ENCODE peak calls at places on chromosome X, in eight cellular contexts. W, A, C, Y, Q, I, E and X are unnamed samples.

GRCh38 chrX:25277574-25277973 is 261.8 kb upstream of the ARX start:
- DNase-seq in W (no peak), A (no peak), C (no peak), Y (no peak), Q (no peak), I (no peak), E (no peak), X (no peak)

GRCh38 chrX:40085714-40086113 is 12.0 kb downstream of the BCOR start:
- DNase-seq in W (no peak), A (no peak), C (no peak), Y (peak; percentile 80), Q (no peak), I (no peak), E (peak; percentile 0), X (no peak)

GRCh38 chrX:39150210-39150609 is 349.0 kb downstream of the MID1IP1 start:
- DNase-seq in W (no peak), A (no peak), C (no peak), Y (no peak), Q (no peak), I (no peak), E (no peak), X (no peak)

GRCh38 chrX:129613596-129613995 is 41.2 kb downstream of the APLN start:
- DNase-seq in W (no peak), A (no peak), C (no peak), Y (no peak), Q (no peak), I (no peak), E (no peak), X (no peak)

GRCh38 chrX:118346258-118347094 is 570 bp downstream of the WDR44 start:
- DNase-seq in W (no peak), A (no peak), C (peak; percentile 64), Y (peak; percentile 65), Q (no peak), I (peak; percentile 52), E (peak; percentile 20), X (peak; percentile 9)

GRCh38 chrX:77917294-77917933 is 6.9 kb downstream of the ATP7A start:
- DNase-seq in W (no peak), A (no peak), C (no peak), Y (no peak), Q (no peak), I (no peak), E (no peak), X (no peak)

GRCh38 chrX:23228454-23228853 is 106.2 kb upstream of the PTCHD1 start:
- DNase-seq in W (no peak), A (no peak), C (no peak), Y (no peak), Q (no peak), I (no peak), E (no peak), X (no peak)

GRCh38 chrX:7330971-7331746 is 183.2 kb upstream of the PUDP start:
- DNase-seq in W (peak; percentile 57), A (peak; percentile 97), C (no peak), Y (peak; percentile 80), Q (no peak), I (no peak), E (no peak), X (peak; percentile 72)

GRCh38 chrX:132216283-132216682 is 3.0 kb downstream of the RAP2C start:
- DNase-seq in W (no peak), A (peak; percentile 12), C (no peak), Y (no peak), Q (no peak), I (no peak), E (no peak), X (no peak)

GRCh38 chrX:111519215-111519614 is 7.8 kb downstream of the SERTM2 start:
- DNase-seq in W (peak; percentile 47), A (peak; percentile 1), C (no peak), Y (no peak), Q (no peak), I (no peak), E (no peak), X (peak; percentile 2)

GRCh38 chrX:110420771-110421498 is 62.3 kb downstream of the RTL9 start:
- DNase-seq in W (no peak), A (no peak), C (no peak), Y (no peak), Q (no peak), I (no peak), E (no peak), X (no peak)

GRCh38 chrX:78237127-78237526 is 90.3 kb downstream of the CYSLTR1 start:
- DNase-seq in W (no peak), A (no peak), C (no peak), Y (no peak), Q (no peak), I (no peak), E (no peak), X (no peak)

GRCh38 chrX:39527045-39527444 is 570.7 kb downstream of the BCOR start:
- DNase-seq in W (peak; percentile 43), A (peak; percentile 69), C (no peak), Y (no peak), Q (no peak), I (no peak), E (peak; percentile 2), X (peak; percentile 52)

GRCh38 chrX:17020828-17021821 is 74.7 kb downstream of the REPS2 start:
- DNase-seq in W (no peak), A (peak; percentile 25), C (no peak), Y (no peak), Q (no peak), I (no peak), E (no peak), X (no peak)

GRCh38 chrX:69045616-69046345 is 119.5 kb downstream of the PJA1 start:
- DNase-seq in W (no peak), A (no peak), C (no peak), Y (no peak), Q (no peak), I (no peak), E (no peak), X (no peak)

GRCh38 chrX:11893933-11894710 is 136.1 kb downstream of the MSL3 start:
- DNase-seq in W (no peak), A (no peak), C (no peak), Y (no peak), Q (no peak), I (no peak), E (no peak), X (no peak)

GRCh38 chrX:132023896-132024386 is 839 bp downstream of the STK26 start:
- DNase-seq in W (no peak), A (no peak), C (no peak), Y (no peak), Q (no peak), I (peak; percentile 16), E (no peak), X (no peak)

GRCh38 chrX:50448565-50448964 is 22.1 kb downstream of the DGKK start:
- DNase-seq in W (peak; percentile 1), A (no peak), C (no peak), Y (no peak), Q (peak; percentile 10), I (no peak), E (no peak), X (no peak)

GRCh38 chrX:49249616-49250015 is 14.3 kb downstream of the CCDC22 start:
- DNase-seq in W (no peak), A (no peak), C (no peak), Y (no peak), Q (no peak), I (no peak), E (no peak), X (no peak)

GRCh38 chrX:39260965-39261364 is 459.7 kb downstream of the MID1IP1 start:
- DNase-seq in W (peak; percentile 13), A (peak; percentile 12), C (no peak), Y (no peak), Q (no peak), I (no peak), E (no peak), X (peak; percentile 13)

GRCh38 chrX:109782994-109783711 is 50.1 kb upstream of the ACSL4 start:
- DNase-seq in W (peak; percentile 49), A (peak; percentile 1), C (no peak), Y (no peak), Q (no peak), I (no peak), E (no peak), X (no peak)

GRCh38 chrX:31580227-31580626 is 508.4 kb upstream of the FTHL17 start:
- DNase-seq in W (no peak), A (peak; percentile 8), C (peak; percentile 14), Y (no peak), Q (no peak), I (no peak), E (no peak), X (peak; percentile 22)

GRCh38 chrX:12308420-12308819 is 170.1 kb downstream of the FRMPD4 start:
- DNase-seq in W (no peak), A (no peak), C (no peak), Y (no peak), Q (no peak), I (no peak), E (peak; percentile 24), X (no peak)

GRCh38 chrX:42803320-42803719 is 25.4 kb upstream of the PPP1R2C start:
- DNase-seq in W (peak; percentile 22), A (peak; percentile 72), C (no peak), Y (no peak), Q (no peak), I (no peak), E (no peak), X (no peak)

GRCh38 chrX:120274958-120275357 is 24.3 kb downstream of the ZBTB33 start:
- DNase-seq in W (no peak), A (no peak), C (no peak), Y (no peak), Q (no peak), I (no peak), E (no peak), X (no peak)

GRCh38 chrX:130055103-130055502 is 55.2 kb downstream of the ELF4 start:
- DNase-seq in W (peak; percentile 59), A (peak; percentile 67), C (no peak), Y (peak; percentile 61), Q (no peak), I (no peak), E (peak; percentile 25), X (peak; percentile 47)

GRCh38 chrX:136047001-136047642 is 61.9 kb downstream of the SLC9A6 start:
- DNase-seq in W (no peak), A (no peak), C (no peak), Y (no peak), Q (peak; percentile 86), I (no peak), E (no peak), X (no peak)

GRCh38 chrX:154132366-154132765 is 11.7 kb upstream of the OPN1LW start:
- DNase-seq in W (no peak), A (no peak), C (no peak), Y (no peak), Q (no peak), I (no peak), E (no peak), X (no peak)

GRCh38 chrX:18886005-18886343 is 97.9 kb downstream of the PHKA2 start:
- DNase-seq in W (peak; percentile 4), A (no peak), C (no peak), Y (no peak), Q (no peak), I (no peak), E (no peak), X (no peak)

GRCh38 chrX:68847172-68847571 is 18.4 kb downstream of the EFNB1 start:
- DNase-seq in W (no peak), A (no peak), C (no peak), Y (no peak), Q (no peak), I (no peak), E (no peak), X (no peak)

GRCh38 chrX:15973299-15973698 is 118.7 kb upstream of the AP1S2 start:
- DNase-seq in W (peak; percentile 18), A (peak; percentile 4), C (no peak), Y (no peak), Q (no peak), I (no peak), E (peak; percentile 34), X (peak; percentile 27)

GRCh38 chrX:97763391-97763790 is 879.7 kb downstream of the RPA4 start:
- DNase-seq in W (no peak), A (no peak), C (no peak), Y (no peak), Q (no peak), I (no peak), E (no peak), X (no peak)

GRCh38 chrX:110002300-110003166 is at the start of gene TMEM164:
- DNase-seq in W (peak; percentile 80), A (peak; percentile 71), C (peak; percentile 79), Y (peak; percentile 92), Q (peak; percentile 46), I (peak; percentile 63), E (peak; percentile 67), X (peak; percentile 53)

GRCh38 chrX:29229802-29230201 is 642.6 kb downstream of the IL1RAPL1 start:
- DNase-seq in W (peak; percentile 28), A (no peak), C (no peak), Y (no peak), Q (no peak), I (no peak), E (no peak), X (no peak)